ENCODE peak calls at places on chromosomes 16 and 17, in seven cellular contexts. One of them, this sample, is unnamed. For H3K4me1, the result is how much of the 10 kb centered on the place peaks cover.

GRCh38 chr17:38871247-38871991 is 1.6 kb downstream of the LASP1 start:
- DNase-seq in PC-9: peak
- DNase-seq in SK-N-SH: no peak
- DNase-seq in PC-3: peak
- DNase-seq in adrenal gland: peak
- DNase-seq in left ventricle myocardium inferior: peak
- DNase-seq in kidney: no peak
- DNase-seq in this sample: peak

GRCh38 chr16:49833796-49834195 is 22.1 kb downstream of the ZNF423 start:
- DNase-seq in PC-9: no peak
- DNase-seq in SK-N-SH: peak
- DNase-seq in PC-3: no peak
- DNase-seq in adrenal gland: no peak
- DNase-seq in left ventricle myocardium inferior: peak
- DNase-seq in kidney: no peak
- DNase-seq in this sample: no peak

GRCh38 chr16:11992594-11993524 is 16.3 kb downstream of the SNX29 start:
- DNase-seq in PC-9: no peak
- DNase-seq in SK-N-SH: no peak
- DNase-seq in PC-3: no peak
- DNase-seq in adrenal gland: no peak
- DNase-seq in left ventricle myocardium inferior: no peak
- DNase-seq in kidney: no peak
- DNase-seq in this sample: no peak

GRCh38 chr17:56754523-56755208 is 79.1 kb downstream of the C17orf67 start:
- DNase-seq in PC-9: no peak
- DNase-seq in SK-N-SH: peak
- DNase-seq in PC-3: peak
- DNase-seq in adrenal gland: no peak
- DNase-seq in left ventricle myocardium inferior: no peak
- DNase-seq in kidney: no peak
- DNase-seq in this sample: peak

GRCh38 chr16:84463221-84463620 is 41.2 kb downstream of the MEAK7 start:
- DNase-seq in PC-9: no peak
- DNase-seq in SK-N-SH: no peak
- DNase-seq in PC-3: no peak
- DNase-seq in adrenal gland: no peak
- DNase-seq in left ventricle myocardium inferior: no peak
- DNase-seq in kidney: no peak
- DNase-seq in this sample: no peak

GRCh38 chr17:32223703-32224102 is 41.9 kb upstream of the RHBDL3 start:
- DNase-seq in PC-9: no peak
- DNase-seq in SK-N-SH: no peak
- DNase-seq in PC-3: no peak
- DNase-seq in adrenal gland: no peak
- DNase-seq in left ventricle myocardium inferior: no peak
- DNase-seq in kidney: no peak
- DNase-seq in this sample: no peak

GRCh38 chr17:66172706-66173223 is 19.2 kb downstream of the CEP112 start:
- DNase-seq in PC-9: no peak
- DNase-seq in SK-N-SH: no peak
- DNase-seq in PC-3: no peak
- DNase-seq in adrenal gland: no peak
- DNase-seq in left ventricle myocardium inferior: no peak
- DNase-seq in kidney: no peak
- DNase-seq in this sample: no peak

GRCh38 chr16:59510008-59510424 is 775.9 kb upstream of the GOT2 start:
- DNase-seq in PC-9: no peak
- DNase-seq in SK-N-SH: no peak
- DNase-seq in PC-3: peak
- DNase-seq in adrenal gland: no peak
- DNase-seq in left ventricle myocardium inferior: no peak
- DNase-seq in kidney: no peak
- DNase-seq in this sample: no peak

GRCh38 chr17:10127819-10128375 is 70.5 kb downstream of the GAS7 start:
- DNase-seq in PC-9: no peak
- DNase-seq in SK-N-SH: no peak
- DNase-seq in PC-3: no peak
- DNase-seq in adrenal gland: peak
- DNase-seq in left ventricle myocardium inferior: peak
- DNase-seq in kidney: peak
- DNase-seq in this sample: no peak

GRCh38 chr17:33261911-33262665 is 31.0 kb downstream of the ASIC2 start:
- DNase-seq in PC-9: no peak
- DNase-seq in SK-N-SH: no peak
- DNase-seq in PC-3: no peak
- DNase-seq in adrenal gland: no peak
- DNase-seq in left ventricle myocardium inferior: no peak
- DNase-seq in kidney: no peak
- DNase-seq in this sample: no peak

GRCh38 chr17:40346768-40347154 is 17.8 kb downstream of the GJD3 start:
- DNase-seq in PC-9: no peak
- DNase-seq in SK-N-SH: no peak
- DNase-seq in PC-3: no peak
- DNase-seq in adrenal gland: no peak
- DNase-seq in left ventricle myocardium inferior: no peak
- DNase-seq in kidney: no peak
- DNase-seq in this sample: no peak

GRCh38 chr17:40349477-40350409 is 14.8 kb downstream of the GJD3 start:
- DNase-seq in PC-9: no peak
- DNase-seq in SK-N-SH: no peak
- DNase-seq in PC-3: peak
- DNase-seq in adrenal gland: no peak
- DNase-seq in left ventricle myocardium inferior: peak
- DNase-seq in kidney: no peak
- DNase-seq in this sample: no peak

GRCh38 chr17:40347319-40348135 is 17.0 kb downstream of the GJD3 start:
- DNase-seq in PC-9: no peak
- DNase-seq in SK-N-SH: peak
- DNase-seq in PC-3: no peak
- DNase-seq in adrenal gland: no peak
- DNase-seq in left ventricle myocardium inferior: no peak
- DNase-seq in kidney: no peak
- DNase-seq in this sample: peak

GRCh38 chr17:40348562-40349476 is 15.7 kb downstream of the GJD3 start:
- DNase-seq in PC-9: no peak
- DNase-seq in SK-N-SH: peak
- DNase-seq in PC-3: no peak
- DNase-seq in adrenal gland: peak
- DNase-seq in left ventricle myocardium inferior: peak
- DNase-seq in kidney: no peak
- DNase-seq in this sample: no peak

DNA sequence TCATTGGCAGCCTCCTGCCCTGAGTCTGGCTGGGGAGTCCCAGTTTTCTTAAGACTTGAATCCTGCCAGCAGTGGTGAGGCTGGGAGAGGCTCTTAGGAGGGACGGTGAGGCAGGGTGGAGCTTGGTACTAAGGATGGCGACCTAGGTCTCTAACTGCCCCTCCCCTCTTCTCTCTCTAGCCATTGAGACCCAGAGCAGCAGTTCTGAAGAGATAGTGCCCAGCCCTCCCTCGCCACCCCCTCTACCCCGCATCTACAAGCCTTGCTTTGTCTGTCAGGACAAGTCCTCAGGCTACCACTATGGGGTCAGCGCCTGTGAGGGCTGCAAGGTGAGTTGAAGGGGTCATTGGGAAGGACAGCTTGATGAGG is 16.4 kb downstream of the GJD3 start:
- DNase-seq in PC-9: no peak
- DNase-seq in SK-N-SH: no peak
- DNase-seq in PC-3: no peak
- DNase-seq in adrenal gland: no peak
- DNase-seq in left ventricle myocardium inferior: no peak
- DNase-seq in kidney: no peak
- DNase-seq in this sample: no peak
- H3K4me1 ChIP-seq in PC-9: under half
- H3K4me1 ChIP-seq in SK-N-SH: half or more
- H3K4me1 ChIP-seq in PC-3: under half
- H3K4me1 ChIP-seq in adrenal gland: half or more
- H3K4me1 ChIP-seq in left ventricle myocardium inferior: half or more
- H3K4me1 ChIP-seq in kidney: half or more
- H3K4me1 ChIP-seq in this sample: half or more

GRCh38 chr16:15644306-15644961 is 1.5 kb upstream of the MARF1 start:
- DNase-seq in PC-9: no peak
- DNase-seq in SK-N-SH: peak
- DNase-seq in PC-3: peak
- DNase-seq in adrenal gland: no peak
- DNase-seq in left ventricle myocardium inferior: no peak
- DNase-seq in kidney: no peak
- DNase-seq in this sample: no peak

GRCh38 chr16:15640966-15641365 is 2.0 kb downstream of the MARF1 start:
- DNase-seq in PC-9: no peak
- DNase-seq in SK-N-SH: no peak
- DNase-seq in PC-3: no peak
- DNase-seq in adrenal gland: no peak
- DNase-seq in left ventricle myocardium inferior: no peak
- DNase-seq in kidney: no peak
- DNase-seq in this sample: no peak

GRCh38 chr16:15641753-15642556 is 999 bp downstream of the MARF1 start:
- DNase-seq in PC-9: no peak
- DNase-seq in SK-N-SH: no peak
- DNase-seq in PC-3: no peak
- DNase-seq in adrenal gland: no peak
- DNase-seq in left ventricle myocardium inferior: no peak
- DNase-seq in kidney: no peak
- DNase-seq in this sample: no peak

GRCh38 chr16:15643453-15644305 is 725 bp upstream of the MARF1 start:
- DNase-seq in PC-9: peak
- DNase-seq in SK-N-SH: peak
- DNase-seq in PC-3: peak
- DNase-seq in adrenal gland: peak
- DNase-seq in left ventricle myocardium inferior: no peak
- DNase-seq in kidney: no peak
- DNase-seq in this sample: peak

DNA sequence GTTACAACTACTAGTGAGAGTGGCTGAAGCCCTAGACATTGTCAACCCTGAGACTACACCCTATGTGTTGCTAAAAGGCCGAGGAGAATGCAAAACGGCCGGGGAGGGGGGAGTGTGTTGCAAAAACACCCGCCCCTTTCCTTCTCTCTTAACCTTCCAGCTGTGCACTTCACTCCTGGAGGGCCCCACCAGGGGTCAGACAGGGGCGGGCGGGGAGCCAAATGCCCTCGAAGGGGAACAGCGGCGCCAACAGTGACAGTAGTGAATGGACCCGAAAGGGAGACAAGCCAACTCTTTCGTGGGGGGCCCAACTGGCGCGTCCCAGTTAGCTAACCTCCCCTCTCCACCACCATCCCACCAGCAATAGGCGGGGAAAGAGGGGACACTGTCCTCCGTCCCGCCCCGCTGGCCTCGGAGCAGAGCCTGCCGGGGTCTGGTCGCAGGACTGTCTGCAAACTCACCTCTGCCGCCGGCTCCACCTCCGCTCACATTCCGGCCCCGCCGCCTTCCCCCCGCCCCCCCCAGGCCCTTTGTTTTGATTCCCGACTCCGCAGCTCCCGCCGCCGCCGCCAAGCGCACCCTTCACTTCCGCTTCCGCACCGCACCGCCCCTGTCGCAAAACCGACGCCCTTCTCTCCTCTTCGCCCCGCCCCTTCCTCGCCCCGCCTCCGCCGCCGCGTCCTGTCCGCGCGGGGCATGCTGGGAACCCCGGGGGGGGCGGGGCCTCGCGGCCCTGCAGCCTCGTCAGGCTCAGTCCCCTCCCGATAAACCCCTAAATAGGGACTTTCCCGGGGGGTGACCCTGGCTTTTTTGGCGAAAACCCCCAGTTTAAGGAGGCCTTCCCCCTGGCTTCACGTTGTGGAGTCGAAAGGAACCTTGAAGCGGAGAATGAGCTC is at the start of gene MARF1:
- DNase-seq in PC-9: peak
- DNase-seq in SK-N-SH: peak
- DNase-seq in PC-3: peak
- DNase-seq in adrenal gland: peak
- DNase-seq in left ventricle myocardium inferior: peak
- DNase-seq in kidney: peak
- DNase-seq in this sample: peak
- TF ChIP-seq CTCF in PC-9: peak
- TF ChIP-seq CTCF in SK-N-SH: peak
- TF ChIP-seq CTCF in PC-3: peak
- TF ChIP-seq CTCF in adrenal gland: peak
- TF ChIP-seq CTCF in left ventricle myocardium inferior: peak
- TF ChIP-seq CTCF in kidney: no peak
- TF ChIP-seq CTCF in this sample: peak

GRCh38 chr17:78789663-78790181 is 7.6 kb upstream of the CYTH1 start:
- DNase-seq in PC-9: no peak
- DNase-seq in SK-N-SH: peak
- DNase-seq in PC-3: no peak
- DNase-seq in adrenal gland: peak
- DNase-seq in left ventricle myocardium inferior: peak
- DNase-seq in kidney: peak
- DNase-seq in this sample: no peak

GRCh38 chr17:78785663-78786057 is 3.6 kb upstream of the CYTH1 start:
- DNase-seq in PC-9: no peak
- DNase-seq in SK-N-SH: no peak
- DNase-seq in PC-3: no peak
- DNase-seq in adrenal gland: no peak
- DNase-seq in left ventricle myocardium inferior: no peak
- DNase-seq in kidney: no peak
- DNase-seq in this sample: no peak

GRCh38 chr17:78788451-78788850 is 6.4 kb upstream of the CYTH1 start:
- DNase-seq in PC-9: no peak
- DNase-seq in SK-N-SH: no peak
- DNase-seq in PC-3: no peak
- DNase-seq in adrenal gland: no peak
- DNase-seq in left ventricle myocardium inferior: no peak
- DNase-seq in kidney: peak
- DNase-seq in this sample: no peak

GRCh38 chr17:78789149-78789662 is 7.1 kb upstream of the CYTH1 start:
- DNase-seq in PC-9: no peak
- DNase-seq in SK-N-SH: peak
- DNase-seq in PC-3: no peak
- DNase-seq in adrenal gland: no peak
- DNase-seq in left ventricle myocardium inferior: no peak
- DNase-seq in kidney: no peak
- DNase-seq in this sample: no peak

DNA sequence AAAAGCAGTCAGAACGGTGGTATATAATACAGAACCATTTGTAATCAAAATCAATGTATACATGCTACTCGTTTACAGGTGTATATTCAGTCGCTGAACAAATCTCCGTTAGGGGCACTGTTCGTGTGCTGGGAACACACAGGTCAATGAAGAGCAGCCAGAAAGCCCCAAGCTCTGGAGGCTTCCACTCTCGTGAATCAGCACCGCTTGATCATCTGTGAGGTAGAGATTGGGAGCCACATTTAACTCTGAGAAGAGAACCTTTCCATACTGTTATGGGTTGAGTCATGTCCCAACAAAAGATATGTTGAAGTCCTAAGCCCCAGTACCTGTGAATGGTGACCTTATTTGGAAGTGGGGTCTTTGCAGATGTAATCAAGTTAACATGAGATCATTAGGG is 5.4 kb upstream of the CYTH1 start:
- DNase-seq in PC-9: no peak
- DNase-seq in SK-N-SH: no peak
- DNase-seq in PC-3: peak
- DNase-seq in adrenal gland: no peak
- DNase-seq in left ventricle myocardium inferior: no peak
- DNase-seq in kidney: peak
- DNase-seq in this sample: no peak
- H3K4me1 ChIP-seq in PC-9: under half
- H3K4me1 ChIP-seq in SK-N-SH: under half
- H3K4me1 ChIP-seq in PC-3: under half
- H3K4me1 ChIP-seq in adrenal gland: under half
- H3K4me1 ChIP-seq in left ventricle myocardium inferior: half or more
- H3K4me1 ChIP-seq in kidney: under half
- H3K4me1 ChIP-seq in this sample: under half

GRCh38 chr17:27236710-27237315 is 57.1 kb upstream of the WSB1 start:
- DNase-seq in PC-9: peak
- DNase-seq in SK-N-SH: peak
- DNase-seq in PC-3: peak
- DNase-seq in adrenal gland: peak
- DNase-seq in left ventricle myocardium inferior: peak
- DNase-seq in kidney: no peak
- DNase-seq in this sample: peak
- TF ChIP-seq CTCF in PC-9: peak
- TF ChIP-seq CTCF in SK-N-SH: peak
- TF ChIP-seq CTCF in PC-3: peak
- TF ChIP-seq CTCF in adrenal gland: peak
- TF ChIP-seq CTCF in left ventricle myocardium inferior: peak
- TF ChIP-seq CTCF in kidney: peak
- TF ChIP-seq CTCF in this sample: peak